ENCODE peak calls at places on chromosomes 2 and 18, in eight cellular contexts. Z is Calu3, P is IMR-90, S is HFFc6, C is RWPE1, J is BJ, R is cardiac fibroblast, N is PC-9. L is an unnamed sample.
A peak's percentile ranks its signal among the peaks of the same experiment; 100 is the strongest.

GRCh38 chr18:50748243-50749229 is 71.3 kb downstream of the MRO start:
- DNase-seq in Z (no peak), P (no peak), S (no peak), C (no peak), J (no peak), R (no peak), N (no peak), L (no peak)

GRCh38 chr18:32237024-32237423 is 47.2 kb downstream of the MEP1B start:
- DNase-seq in Z (no peak), P (no peak), S (no peak), C (peak; percentile 2), J (no peak), R (no peak), N (peak; percentile 35), L (no peak)

GRCh38 chr2:98458667-98459380 is 14.2 kb downstream of the INPP4A start:
- DNase-seq in Z (no peak), P (no peak), S (no peak), C (no peak), J (no peak), R (no peak), N (no peak), L (no peak)

GRCh38 chr18:80229766-80230745 is 17.3 kb downstream of the PARD6G start:
- DNase-seq in Z (no peak), P (no peak), S (no peak), C (peak; percentile 60), J (no peak), R (no peak), N (no peak), L (no peak)

GRCh38 chr2:127218843-127219715 is 1.0 kb downstream of the CYP27C1 start:
- DNase-seq in Z (no peak), P (no peak), S (no peak), C (no peak), J (no peak), R (no peak), N (peak; percentile 47), L (peak; percentile 61)

GRCh38 chr2:23669413-23670244 is 257.3 kb downstream of the ATAD2B start:
- DNase-seq in Z (no peak), P (peak; percentile 28), S (no peak), C (peak; percentile 82), J (no peak), R (peak; percentile 86), N (no peak), L (no peak)

GRCh38 chr2:161981679-161982300 is 92.2 kb downstream of the DPP4 start:
- DNase-seq in Z (no peak), P (no peak), S (no peak), C (no peak), J (no peak), R (no peak), N (no peak), L (no peak)

GRCh38 chr2:165898381-165898780 is 55.2 kb downstream of the TTC21B start:
- DNase-seq in Z (no peak), P (peak; percentile 28), S (peak; percentile 61), C (peak; percentile 66), J (peak; percentile 56), R (no peak), N (no peak), L (no peak)

GRCh38 chr2:145091011-145091744 is 571.3 kb upstream of the ZEB2 start:
- DNase-seq in Z (no peak), P (peak; percentile 70), S (peak; percentile 51), C (no peak), J (peak; percentile 80), R (peak; percentile 64), N (no peak), L (no peak)

GRCh38 chr18:48827321-48828200 is 123.2 kb downstream of the SMAD7 start:
- DNase-seq in Z (no peak), P (peak; percentile 73), S (peak; percentile 70), C (no peak), J (peak; percentile 74), R (peak; percentile 74), N (peak; percentile 51), L (no peak)

GRCh38 chr2:58473165-58473564 is 232.0 kb upstream of the FANCL start:
- DNase-seq in Z (no peak), P (no peak), S (no peak), C (no peak), J (no peak), R (no peak), N (no peak), L (no peak)

GRCh38 chr18:35127201-35127600 is 86.0 kb downstream of the MAPRE2 start:
- DNase-seq in Z (peak; percentile 13), P (peak; percentile 8), S (peak; percentile 25), C (no peak), J (no peak), R (peak; percentile 31), N (no peak), L (no peak)

GRCh38 chr18:61402761-61403160 is 69.5 kb downstream of the CDH20 start:
- DNase-seq in Z (no peak), P (no peak), S (no peak), C (no peak), J (peak; percentile 31), R (no peak), N (no peak), L (no peak)

GRCh38 chr2:141020346-141020745 is 1110.5 kb downstream of the LRP1B start:
- DNase-seq in Z (no peak), P (no peak), S (no peak), C (peak; percentile 13), J (no peak), R (no peak), N (no peak), L (no peak)

GRCh38 chr2:58140508-58141072 is 94.0 kb downstream of the VRK2 start:
- DNase-seq in Z (no peak), P (peak; percentile 81), S (peak; percentile 55), C (no peak), J (peak; percentile 69), R (no peak), N (no peak), L (no peak)

DNA sequence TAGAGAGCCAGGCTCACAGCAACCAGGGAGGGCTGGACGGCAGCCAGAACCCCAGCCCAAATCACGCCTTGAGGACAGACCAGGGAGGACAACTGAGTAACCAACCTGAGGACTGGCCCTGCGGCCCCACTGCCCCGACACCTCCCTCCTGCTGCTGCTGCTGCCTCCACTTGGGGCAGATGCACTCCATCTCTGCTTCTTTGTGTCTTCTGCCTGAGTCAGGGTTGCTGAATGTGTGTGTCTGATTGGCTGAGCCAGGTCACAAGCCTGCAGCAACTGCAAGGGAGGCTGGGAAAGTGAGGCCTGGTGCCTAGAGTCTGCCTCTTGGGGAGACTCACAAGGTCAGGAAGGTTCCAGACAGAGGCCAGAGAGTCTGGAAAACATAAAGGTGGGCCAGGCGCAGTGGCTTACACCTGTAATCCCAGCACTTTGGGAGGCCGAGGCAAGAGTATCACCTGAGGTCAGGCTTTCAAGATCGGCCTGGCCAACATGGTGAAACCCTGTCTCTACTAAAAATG is 83.4 kb downstream of the ZFP36L2 start:
- DNase-seq in Z (peak; percentile 38), P (no peak), S (no peak), C (no peak), J (no peak), R (no peak), N (peak; percentile 37), L (no peak)
- TF ChIP-seq CTCF in Z (no peak), P (no peak), S (peak; percentile 16), C (no peak), J (no peak), R (no peak), N (peak; percentile 48), L (no peak)

GRCh38 chr2:207472343-207473202 is 57.2 kb upstream of the CREB1 start:
- DNase-seq in Z (no peak), P (peak; percentile 40), S (no peak), C (no peak), J (no peak), R (no peak), N (no peak), L (no peak)

GRCh38 chr2:207473866-207474251 is 55.9 kb upstream of the CREB1 start:
- DNase-seq in Z (no peak), P (no peak), S (no peak), C (no peak), J (no peak), R (no peak), N (no peak), L (no peak)

GRCh38 chr2:207473203-207473865 is 56.4 kb upstream of the CREB1 start:
- DNase-seq in Z (no peak), P (peak; percentile 88), S (peak; percentile 71), C (peak; percentile 49), J (peak; percentile 42), R (peak; percentile 92), N (peak; percentile 46), L (no peak)

GRCh38 chr2:207475546-207475945 is 54.2 kb upstream of the CREB1 start:
- DNase-seq in Z (no peak), P (no peak), S (no peak), C (no peak), J (no peak), R (no peak), N (no peak), L (no peak)

GRCh38 chr2:207474871-207475485 is 54.8 kb upstream of the CREB1 start:
- DNase-seq in Z (peak; percentile 48), P (peak; percentile 68), S (peak; percentile 55), C (peak; percentile 30), J (no peak), R (peak; percentile 75), N (no peak), L (peak; percentile 44)
- TF ChIP-seq CTCF in Z (peak; percentile 72), P (peak; percentile 73), S (peak; percentile 96), C (peak; percentile 67), J (peak; percentile 38), R (peak; percentile 21), N (peak; percentile 84), L (peak; percentile 96)

DNA sequence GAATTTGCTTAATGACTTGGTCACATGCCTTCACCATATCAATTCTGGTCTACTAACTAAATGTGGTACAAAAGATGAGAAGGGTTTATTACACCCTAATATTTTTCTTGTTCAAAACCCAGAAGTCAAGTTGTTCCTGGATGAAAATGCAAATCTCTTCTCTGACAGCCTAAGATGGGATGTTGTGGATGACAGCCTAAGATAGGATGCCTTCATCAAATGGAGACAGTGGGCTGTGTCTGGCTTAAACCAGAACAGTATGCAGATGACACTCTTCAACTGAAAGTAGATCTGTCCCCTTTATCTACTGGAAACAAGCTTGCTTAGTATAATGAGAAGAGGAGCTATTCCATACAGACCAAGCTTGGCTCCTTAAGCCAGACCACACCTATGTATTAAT is 17.7 kb downstream of the NXPH2 start:
- DNase-seq in Z (no peak), P (no peak), S (no peak), C (no peak), J (no peak), R (no peak), N (no peak), L (no peak)
- TF ChIP-seq CTCF in Z (no peak), P (no peak), S (no peak), C (no peak), J (no peak), R (no peak), N (no peak), L (no peak)

GRCh38 chr2:204625135-204625534 is 79.9 kb downstream of the PARD3B start:
- DNase-seq in Z (peak; percentile 24), P (no peak), S (peak; percentile 56), C (no peak), J (no peak), R (peak; percentile 6), N (no peak), L (no peak)
- TF ChIP-seq CTCF in Z (peak; percentile 19), P (peak; percentile 19), S (peak; percentile 48), C (no peak), J (no peak), R (no peak), N (peak; percentile 30), L (no peak)

GRCh38 chr18:389658-390357 is 110.7 kb downstream of the COLEC12 start:
- DNase-seq in Z (no peak), P (peak; percentile 22), S (no peak), C (no peak), J (no peak), R (peak; percentile 49), N (no peak), L (no peak)
- TF ChIP-seq CTCF in Z (no peak), P (peak; percentile 3), S (peak; percentile 30), C (no peak), J (no peak), R (no peak), N (no peak), L (no peak)